ENCODE peak calls at places on chromosomes 1 and 21, in six cellular contexts. One of them, this sample, is unnamed.

GRCh38 chr1:154968731-154969130 is 1.8 kb downstream of the SHC1 start:
- DNase-seq in K562: no peak
- DNase-seq in GM12878: no peak
- DNase-seq in A549: no peak
- DNase-seq in IMR-90: no peak
- DNase-seq in HepG2: no peak
- DNase-seq in this sample: peak; percentile 69

GRCh38 chr1:14855278-14855677 is 256.8 kb downstream of the KAZN start:
- DNase-seq in K562: no peak
- DNase-seq in GM12878: no peak
- DNase-seq in A549: no peak
- DNase-seq in IMR-90: no peak
- DNase-seq in HepG2: no peak
- DNase-seq in this sample: no peak

GRCh38 chr1:151006331-151007052 is at the start of gene MINDY1:
- DNase-seq in K562: peak; percentile 67
- DNase-seq in GM12878: peak; percentile 32
- DNase-seq in A549: peak; percentile 85
- DNase-seq in IMR-90: peak; percentile 89
- DNase-seq in HepG2: peak; percentile 95
- DNase-seq in this sample: peak; percentile 82

GRCh38 chr21:25494804-25495203 is 112.5 kb downstream of the MRPL39 start:
- DNase-seq in K562: no peak
- DNase-seq in GM12878: no peak
- DNase-seq in A549: no peak
- DNase-seq in IMR-90: no peak
- DNase-seq in HepG2: no peak
- DNase-seq in this sample: no peak

GRCh38 chr1:240232548-240232947 is 140.9 kb downstream of the FMN2 start:
- DNase-seq in K562: no peak
- DNase-seq in GM12878: no peak
- DNase-seq in A549: no peak
- DNase-seq in IMR-90: peak; percentile 67
- DNase-seq in HepG2: no peak
- DNase-seq in this sample: no peak

GRCh38 chr1:205537386-205538018 is 33.0 kb downstream of the CDK18 start:
- DNase-seq in K562: no peak
- DNase-seq in GM12878: no peak
- DNase-seq in A549: no peak
- DNase-seq in IMR-90: no peak
- DNase-seq in HepG2: no peak
- DNase-seq in this sample: no peak

GRCh38 chr1:10979483-10979920 is 33.0 kb upstream of the TARDBP start:
- DNase-seq in K562: no peak
- DNase-seq in GM12878: no peak
- DNase-seq in A549: no peak
- DNase-seq in IMR-90: no peak
- DNase-seq in HepG2: peak; percentile 85
- DNase-seq in this sample: no peak

GRCh38 chr1:110903853-110904500 is 31.0 kb downstream of the CD53 start:
- DNase-seq in K562: no peak
- DNase-seq in GM12878: no peak
- DNase-seq in A549: no peak
- DNase-seq in IMR-90: no peak
- DNase-seq in HepG2: no peak
- DNase-seq in this sample: no peak

GRCh38 chr1:228417471-228418203 is 976 bp upstream of the TRIM17 start:
- DNase-seq in K562: no peak
- DNase-seq in GM12878: no peak
- DNase-seq in A549: no peak
- DNase-seq in IMR-90: no peak
- DNase-seq in HepG2: no peak
- DNase-seq in this sample: no peak

GRCh38 chr1:8815582-8816285 is 1.7 kb downstream of the RERE start:
- DNase-seq in K562: no peak
- DNase-seq in GM12878: no peak
- DNase-seq in A549: no peak
- DNase-seq in IMR-90: no peak
- DNase-seq in HepG2: no peak
- DNase-seq in this sample: no peak

GRCh38 chr1:15222653-15223303 is 24.2 kb upstream of the FHAD1 start:
- DNase-seq in K562: no peak
- DNase-seq in GM12878: no peak
- DNase-seq in A549: no peak
- DNase-seq in IMR-90: no peak
- DNase-seq in HepG2: no peak
- DNase-seq in this sample: no peak

GRCh38 chr1:55536466-55536865 is 321.3 kb upstream of the USP24 start:
- DNase-seq in K562: no peak
- DNase-seq in GM12878: no peak
- DNase-seq in A549: no peak
- DNase-seq in IMR-90: no peak
- DNase-seq in HepG2: no peak
- DNase-seq in this sample: no peak

DNA sequence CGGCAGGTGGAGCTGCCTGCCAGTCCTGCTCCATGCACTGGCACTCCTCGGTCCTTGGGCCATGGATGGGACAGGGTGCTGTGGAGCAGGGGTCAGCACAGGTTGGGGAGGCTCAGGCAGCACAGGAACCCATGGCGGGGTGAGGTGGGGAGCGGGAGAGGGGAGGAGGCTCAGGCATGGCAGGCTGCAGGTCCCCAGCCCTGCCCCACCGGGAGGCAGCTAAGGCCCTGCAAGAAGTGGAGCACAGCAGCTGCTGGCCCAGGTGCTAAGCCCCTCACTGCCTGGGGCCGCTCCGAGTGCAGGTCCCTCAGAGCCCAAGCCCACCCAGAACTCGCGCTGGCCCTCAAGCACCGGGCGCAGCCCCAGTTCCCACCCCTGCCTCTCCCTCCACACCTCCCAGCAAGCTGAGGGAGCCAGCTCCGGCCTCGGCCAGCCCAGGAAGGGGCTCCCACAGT is 691 bp upstream of the GBP5 start:
- DNase-seq in K562: no peak
- DNase-seq in GM12878: no peak
- DNase-seq in A549: no peak
- DNase-seq in IMR-90: no peak
- DNase-seq in HepG2: no peak
- DNase-seq in this sample: no peak
- TF ChIP-seq SMC3 in K562: no peak
- TF ChIP-seq SMC3 in GM12878: no peak
- TF ChIP-seq SMC3 in A549: no peak
- TF ChIP-seq SMC3 in IMR-90: no peak
- TF ChIP-seq SMC3 in HepG2: no peak
- TF ChIP-seq SMC3 in this sample: no peak

GRCh38 chr1:214993419-214993818 is 89.1 kb upstream of the KCNK2 start:
- DNase-seq in K562: no peak
- DNase-seq in GM12878: no peak
- DNase-seq in A549: no peak
- DNase-seq in IMR-90: peak; percentile 82
- DNase-seq in HepG2: no peak
- DNase-seq in this sample: no peak
- TF ChIP-seq SMC3 in K562: no peak
- TF ChIP-seq SMC3 in GM12878: no peak
- TF ChIP-seq SMC3 in A549: no peak
- TF ChIP-seq SMC3 in IMR-90: no peak
- TF ChIP-seq SMC3 in HepG2: no peak
- TF ChIP-seq SMC3 in this sample: no peak

GRCh38 chr1:211519602-211520001 is 27.6 kb upstream of the RD3 start:
- DNase-seq in K562: no peak
- DNase-seq in GM12878: no peak
- DNase-seq in A549: no peak
- DNase-seq in IMR-90: no peak
- DNase-seq in HepG2: peak; percentile 90
- DNase-seq in this sample: no peak

GRCh38 chr1:211521102-211521815 is 29.3 kb upstream of the RD3 start:
- DNase-seq in K562: no peak
- DNase-seq in GM12878: no peak
- DNase-seq in A549: no peak
- DNase-seq in IMR-90: no peak
- DNase-seq in HepG2: peak; percentile 45
- DNase-seq in this sample: no peak

GRCh38 chr1:211517006-211517405 is 25.0 kb upstream of the RD3 start:
- DNase-seq in K562: peak; percentile 35
- DNase-seq in GM12878: no peak
- DNase-seq in A549: peak; percentile 32
- DNase-seq in IMR-90: no peak
- DNase-seq in HepG2: peak; percentile 33
- DNase-seq in this sample: no peak

GRCh38 chr1:211520641-211521040 is 28.7 kb upstream of the RD3 start:
- DNase-seq in K562: no peak
- DNase-seq in GM12878: no peak
- DNase-seq in A549: peak; percentile 24
- DNase-seq in IMR-90: no peak
- DNase-seq in HepG2: peak; percentile 54
- DNase-seq in this sample: no peak

GRCh38 chr1:211518330-211519289 is 26.6 kb upstream of the RD3 start:
- DNase-seq in K562: no peak
- DNase-seq in GM12878: peak; percentile 75
- DNase-seq in A549: no peak
- DNase-seq in IMR-90: no peak
- DNase-seq in HepG2: no peak
- DNase-seq in this sample: no peak
- TF ChIP-seq SMC3 in K562: no peak
- TF ChIP-seq SMC3 in GM12878: no peak
- TF ChIP-seq SMC3 in A549: no peak
- TF ChIP-seq SMC3 in IMR-90: no peak
- TF ChIP-seq SMC3 in HepG2: no peak
- TF ChIP-seq SMC3 in this sample: no peak

GRCh38 chr1:227082999-227083746 is 143.1 kb downstream of the COQ8A start:
- DNase-seq in K562: no peak
- DNase-seq in GM12878: no peak
- DNase-seq in A549: no peak
- DNase-seq in IMR-90: no peak
- DNase-seq in HepG2: no peak
- DNase-seq in this sample: no peak
- TF ChIP-seq SMC3 in K562: no peak
- TF ChIP-seq SMC3 in GM12878: no peak
- TF ChIP-seq SMC3 in A549: no peak
- TF ChIP-seq SMC3 in IMR-90: no peak
- TF ChIP-seq SMC3 in HepG2: no peak
- TF ChIP-seq SMC3 in this sample: no peak

GRCh38 chr1:33899746-33900145 is 35.9 kb downstream of the HMGB4 start:
- DNase-seq in K562: no peak
- DNase-seq in GM12878: no peak
- DNase-seq in A549: no peak
- DNase-seq in IMR-90: no peak
- DNase-seq in HepG2: no peak
- DNase-seq in this sample: no peak

GRCh38 chr1:33898933-33899332 is 35.1 kb downstream of the HMGB4 start:
- DNase-seq in K562: no peak
- DNase-seq in GM12878: no peak
- DNase-seq in A549: no peak
- DNase-seq in IMR-90: no peak
- DNase-seq in HepG2: no peak
- DNase-seq in this sample: no peak

GRCh38 chr1:33905241-33905640 is 41.4 kb downstream of the HMGB4 start:
- DNase-seq in K562: no peak
- DNase-seq in GM12878: no peak
- DNase-seq in A549: no peak
- DNase-seq in IMR-90: no peak
- DNase-seq in HepG2: no peak
- DNase-seq in this sample: no peak

GRCh38 chr1:33903210-33903589 is 39.3 kb downstream of the HMGB4 start:
- DNase-seq in K562: no peak
- DNase-seq in GM12878: peak; percentile 33
- DNase-seq in A549: no peak
- DNase-seq in IMR-90: no peak
- DNase-seq in HepG2: no peak
- DNase-seq in this sample: no peak

DNA sequence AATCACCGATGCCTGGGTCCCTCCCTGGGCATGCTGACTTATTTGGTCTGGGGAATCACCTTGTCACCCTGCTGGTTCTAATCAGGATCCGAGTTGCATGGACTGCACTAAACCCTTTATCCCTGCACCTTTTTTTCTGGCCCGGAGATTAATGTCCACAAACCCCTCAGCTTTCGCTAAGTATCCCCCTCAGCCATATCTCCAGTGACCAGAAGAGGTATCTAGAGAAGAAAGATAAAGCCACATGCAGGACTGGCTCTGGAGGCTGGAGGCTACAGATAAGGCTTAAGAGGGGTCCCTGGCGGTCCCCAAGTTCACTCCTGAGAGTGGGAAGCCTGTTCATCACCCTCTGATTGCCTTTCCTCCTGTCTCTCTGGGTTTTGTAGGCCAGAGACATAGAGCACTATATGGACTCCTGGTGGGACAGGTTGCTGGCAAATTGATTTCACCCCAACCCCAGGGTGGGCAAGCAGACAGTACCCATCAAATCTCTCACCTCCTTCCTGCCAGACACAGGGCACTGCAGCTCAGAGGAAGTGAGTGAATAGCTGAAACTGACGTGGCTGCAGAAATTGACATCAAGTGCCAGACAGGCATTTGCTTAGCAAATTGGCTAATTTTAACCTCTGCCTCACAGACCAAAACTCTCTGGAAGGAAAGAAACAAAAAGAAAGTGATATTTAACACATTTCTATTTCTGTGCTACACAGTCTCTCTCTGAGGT is 38.8 kb downstream of the HMGB4 start:
- DNase-seq in K562: no peak
- DNase-seq in GM12878: peak; percentile 63
- DNase-seq in A549: no peak
- DNase-seq in IMR-90: no peak
- DNase-seq in HepG2: no peak
- DNase-seq in this sample: peak; percentile 26
- TF ChIP-seq SMC3 in K562: no peak
- TF ChIP-seq SMC3 in GM12878: no peak
- TF ChIP-seq SMC3 in A549: no peak
- TF ChIP-seq SMC3 in IMR-90: no peak
- TF ChIP-seq SMC3 in HepG2: no peak
- TF ChIP-seq SMC3 in this sample: no peak

DNA sequence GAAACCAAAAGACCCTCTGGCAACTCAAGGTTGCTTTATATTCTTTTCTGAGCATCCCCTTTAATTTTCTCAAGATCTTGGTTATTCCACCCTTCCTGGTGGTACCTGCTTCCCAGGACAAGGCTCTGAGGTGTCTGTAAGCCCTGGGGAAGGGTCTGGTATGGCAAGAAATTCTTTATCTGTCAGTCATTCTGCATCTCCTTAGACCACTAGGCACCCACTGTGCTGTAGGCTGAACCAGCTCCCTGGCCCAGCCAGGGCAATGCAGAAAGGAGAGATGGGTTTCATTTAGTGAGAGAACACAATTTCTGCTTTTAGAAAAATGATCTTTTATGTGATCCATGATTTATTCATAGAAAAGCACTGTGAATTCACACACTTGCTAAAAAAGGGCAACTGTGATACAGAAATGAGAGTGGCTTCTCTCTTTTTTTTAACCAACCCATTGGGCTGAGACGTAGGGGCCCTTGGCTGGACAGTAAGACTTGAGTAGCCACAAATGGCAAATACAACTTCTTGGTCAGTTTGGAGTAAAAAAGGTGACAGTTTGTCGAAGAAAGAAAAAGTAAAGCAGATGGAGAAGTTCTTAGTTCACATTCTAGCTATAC is 4.1 kb downstream of the UROD start:
- DNase-seq in K562: no peak
- DNase-seq in GM12878: no peak
- DNase-seq in A549: no peak
- DNase-seq in IMR-90: no peak
- DNase-seq in HepG2: no peak
- DNase-seq in this sample: no peak
- TF ChIP-seq SMC3 in K562: no peak
- TF ChIP-seq SMC3 in GM12878: no peak
- TF ChIP-seq SMC3 in A549: no peak
- TF ChIP-seq SMC3 in IMR-90: no peak
- TF ChIP-seq SMC3 in HepG2: no peak
- TF ChIP-seq SMC3 in this sample: no peak

This sample was measured in SK-N-SH.